ENCODE peak calls at places on chromosomes 3 and 15, in four cellular contexts. V, U, F and W are unnamed samples.
A peak's percentile ranks its signal among the peaks of the same experiment; 100 is the strongest.

GRCh38 chr15:60423540-60423939 is 25.8 kb upstream of the ANXA2 start:
- DNase-seq in V (no peak), F (no peak), U (no peak), W (peak; percentile 52)

GRCh38 chr3:58563386-58564035 is 13.7 kb downstream of the FAM107A start:
- DNase-seq in F (no peak), U (no peak), V (no peak), W (no peak)

GRCh38 chr15:34514251-34514760 is 69.1 kb downstream of the GOLGA8B start:
- DNase-seq in F (no peak), V (peak; percentile 85), U (no peak), W (no peak)

GRCh38 chr3:112776000-112776399 is 70.7 kb downstream of the CD200R1L start:
- DNase-seq in V (no peak), F (no peak), U (no peak), W (no peak)

GRCh38 chr3:133444071-133444774 is 44.4 kb downstream of the BFSP2 start:
- DNase-seq in V (no peak), F (no peak), U (no peak), W (no peak)

GRCh38 chr3:57142335-57142734 is 22.8 kb downstream of the IL17RD start:
- DNase-seq in U (no peak), V (no peak), F (no peak), W (no peak)

GRCh38 chr3:107578523-107578922 is 55.8 kb downstream of the BBX start:
- DNase-seq in F (no peak), V (no peak), U (no peak), W (no peak)

GRCh38 chr15:69472046-69472445 is 19.4 kb downstream of the RPLP1 start:
- DNase-seq in V (no peak), U (no peak), F (no peak), W (no peak)

GRCh38 chr15:43828061-43828657 is 1.4 kb downstream of the WDR76 start:
- DNase-seq in U (no peak), V (no peak), F (no peak), W (no peak)

GRCh38 chr15:38134252-38134651 is 118.4 kb upstream of the SPRED1 start:
- DNase-seq in F (no peak), U (no peak), V (no peak), W (no peak)

GRCh38 chr3:177122183-177122856 is 75.0 kb downstream of the TBL1XR1 start:
- DNase-seq in F (no peak), U (no peak), V (no peak), W (no peak)

GRCh38 chr3:177123820-177124219 is 73.5 kb downstream of the TBL1XR1 start:
- DNase-seq in U (no peak), F (no peak), V (no peak), W (no peak)

GRCh38 chr3:177124882-177125281 is 72.4 kb downstream of the TBL1XR1 start:
- DNase-seq in F (no peak), U (no peak), V (no peak), W (no peak)

GRCh38 chr3:177114253-177114652 is 83.0 kb downstream of the TBL1XR1 start:
- DNase-seq in F (no peak), V (no peak), U (no peak), W (no peak)

DNA sequence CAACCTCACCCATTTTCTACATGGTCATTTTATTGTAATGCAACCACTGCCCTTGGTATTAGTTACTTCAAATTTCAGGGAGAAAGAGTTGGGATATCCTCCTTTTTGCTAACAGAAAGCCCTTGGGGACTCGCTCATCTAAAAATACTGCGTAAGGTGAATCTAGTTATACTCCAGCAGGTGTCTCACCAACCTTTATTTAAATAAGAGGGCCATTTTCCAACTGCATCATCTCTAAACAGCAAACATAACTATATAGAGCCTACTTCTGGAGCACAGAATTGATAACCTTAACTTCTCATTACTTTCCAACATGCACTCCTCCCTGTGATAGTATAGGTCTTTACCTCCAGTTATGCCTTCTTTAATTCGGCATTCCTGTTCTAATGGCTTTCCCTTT is 77.5 kb downstream of the TBL1XR1 start:
- DNase-seq in F (no peak), U (no peak), V (no peak), W (no peak)
- H3K4me2 ChIP-seq in F (no peak overlapping the region), U (no peak overlapping the region), V (no peak overlapping the region), W (no peak overlapping the region)

GRCh38 chr3:172627057-172627809 is 83.6 kb downstream of the NCEH1 start:
- DNase-seq in U (no peak), V (no peak), F (no peak), W (no peak)
- TF ChIP-seq EGR1 in U (no peak), V (no peak), F (no peak), W (no peak)

GRCh38 chr3:14425574-14426304 is 23.3 kb downstream of the SLC6A6 start:
- DNase-seq in V (no peak), F (no peak), U (no peak), W (no peak)
- TF ChIP-seq YY1 in V (no peak), F (no peak), U (no peak), W (no peak)

GRCh38 chr3:27244374-27244773 is 124.8 kb downstream of the NEK10 start:
- DNase-seq in V (no peak), U (no peak), F (no peak), W (no peak)
- H3K4me2 ChIP-seq in V (no peak overlapping the region), U (no peak overlapping the region), F (no peak overlapping the region), W (no peak overlapping the region)

GRCh38 chr3:158659454-158660237 is 12.8 kb downstream of the LXN start:
- DNase-seq in V (peak; percentile 58), U (no peak), F (no peak), W (peak; percentile 33)
- TF ChIP-seq EGR1 in V (no peak), U (no peak), F (no peak), W (no peak)

GRCh38 chr15:77120576-77120975 is 49.7 kb upstream of the TSPAN3 start:
- DNase-seq in V (no peak), F (no peak), U (no peak), W (no peak)
- TF ChIP-seq YY1 in V (no peak), F (no peak), U (no peak), W (no peak)